ENCODE peak calls at places on chromosomes 4 and X, in ten cellular contexts. One of them, this sample, is unnamed.

GRCh38 chr4:16264798-16265197 is 38.5 kb upstream of the TAPT1 start:
- DNase-seq in cardiac fibroblast: peak
- DNase-seq in A673: peak
- DNase-seq in bronchial epithelial cell: peak
- DNase-seq in astrocyte of the spinal cord: peak
- DNase-seq in dorsolateral prefrontal cortex: no peak
- DNase-seq in stomach: no peak
- DNase-seq in neural progenitor cell: peak
- DNase-seq in coronary artery: no peak
- DNase-seq in thyroid gland: no peak
- DNase-seq in this sample: peak

GRCh38 chr4:80207172-80207583 is 9.9 kb downstream of the PRDM8 start:
- DNase-seq in cardiac fibroblast: no peak
- DNase-seq in A673: no peak
- DNase-seq in bronchial epithelial cell: no peak
- DNase-seq in astrocyte of the spinal cord: no peak
- DNase-seq in dorsolateral prefrontal cortex: no peak
- DNase-seq in stomach: no peak
- DNase-seq in neural progenitor cell: peak
- DNase-seq in coronary artery: no peak
- DNase-seq in thyroid gland: no peak
- DNase-seq in this sample: no peak

GRCh38 chrX:142804085-142804484 is 221.6 kb upstream of the SPANXN4 start:
- DNase-seq in cardiac fibroblast: peak
- DNase-seq in A673: peak
- DNase-seq in bronchial epithelial cell: no peak
- DNase-seq in astrocyte of the spinal cord: no peak
- DNase-seq in dorsolateral prefrontal cortex: no peak
- DNase-seq in stomach: no peak
- DNase-seq in neural progenitor cell: peak
- DNase-seq in coronary artery: no peak
- DNase-seq in thyroid gland: no peak
- DNase-seq in this sample: no peak

GRCh38 chr4:73691759-73692158 is 48.6 kb upstream of the CXCL8 start:
- DNase-seq in cardiac fibroblast: no peak
- DNase-seq in A673: no peak
- DNase-seq in bronchial epithelial cell: no peak
- DNase-seq in astrocyte of the spinal cord: no peak
- DNase-seq in dorsolateral prefrontal cortex: no peak
- DNase-seq in stomach: no peak
- DNase-seq in neural progenitor cell: no peak
- DNase-seq in coronary artery: no peak
- DNase-seq in thyroid gland: no peak
- DNase-seq in this sample: no peak

GRCh38 chr4:15976456-15977096 is 13.6 kb upstream of the FGFBP2 start:
- DNase-seq in cardiac fibroblast: no peak
- DNase-seq in A673: peak
- DNase-seq in bronchial epithelial cell: no peak
- DNase-seq in astrocyte of the spinal cord: no peak
- DNase-seq in dorsolateral prefrontal cortex: no peak
- DNase-seq in stomach: no peak
- DNase-seq in neural progenitor cell: peak
- DNase-seq in coronary artery: no peak
- DNase-seq in thyroid gland: no peak
- DNase-seq in this sample: no peak

GRCh38 chr4:157225096-157225495 is 4.6 kb downstream of the GRIA2 start:
- DNase-seq in cardiac fibroblast: no peak
- DNase-seq in A673: no peak
- DNase-seq in bronchial epithelial cell: no peak
- DNase-seq in astrocyte of the spinal cord: no peak
- DNase-seq in dorsolateral prefrontal cortex: no peak
- DNase-seq in stomach: no peak
- DNase-seq in neural progenitor cell: no peak
- DNase-seq in coronary artery: no peak
- DNase-seq in thyroid gland: no peak
- DNase-seq in this sample: no peak

GRCh38 chrX:44234116-44234515 is 109.4 kb downstream of the EFHC2 start:
- DNase-seq in cardiac fibroblast: no peak
- DNase-seq in A673: no peak
- DNase-seq in bronchial epithelial cell: peak
- DNase-seq in astrocyte of the spinal cord: no peak
- DNase-seq in dorsolateral prefrontal cortex: no peak
- DNase-seq in stomach: no peak
- DNase-seq in neural progenitor cell: no peak
- DNase-seq in coronary artery: no peak
- DNase-seq in thyroid gland: no peak
- DNase-seq in this sample: no peak

GRCh38 chr4:186554890-186555827 is at the start of gene MTNR1A:
- DNase-seq in cardiac fibroblast: peak
- DNase-seq in A673: peak
- DNase-seq in bronchial epithelial cell: no peak
- DNase-seq in astrocyte of the spinal cord: peak
- DNase-seq in dorsolateral prefrontal cortex: no peak
- DNase-seq in stomach: no peak
- DNase-seq in neural progenitor cell: peak
- DNase-seq in coronary artery: no peak
- DNase-seq in thyroid gland: no peak
- DNase-seq in this sample: no peak

GRCh38 chr4:8368061-8368481 is 72.5 kb downstream of the ACOX3 start:
- DNase-seq in cardiac fibroblast: no peak
- DNase-seq in A673: no peak
- DNase-seq in bronchial epithelial cell: no peak
- DNase-seq in astrocyte of the spinal cord: no peak
- DNase-seq in dorsolateral prefrontal cortex: no peak
- DNase-seq in stomach: no peak
- DNase-seq in neural progenitor cell: no peak
- DNase-seq in coronary artery: no peak
- DNase-seq in thyroid gland: peak
- DNase-seq in this sample: no peak

GRCh38 chr4:68736813-68737212 is 66.4 kb upstream of the UGT2B15 start:
- DNase-seq in cardiac fibroblast: no peak
- DNase-seq in A673: no peak
- DNase-seq in bronchial epithelial cell: no peak
- DNase-seq in astrocyte of the spinal cord: no peak
- DNase-seq in dorsolateral prefrontal cortex: no peak
- DNase-seq in stomach: no peak
- DNase-seq in neural progenitor cell: no peak
- DNase-seq in coronary artery: no peak
- DNase-seq in thyroid gland: no peak
- DNase-seq in this sample: no peak

GRCh38 chr4:47221721-47222120 is 190.4 kb downstream of the GABRB1 start:
- DNase-seq in cardiac fibroblast: peak
- DNase-seq in A673: no peak
- DNase-seq in bronchial epithelial cell: peak
- DNase-seq in astrocyte of the spinal cord: peak
- DNase-seq in dorsolateral prefrontal cortex: no peak
- DNase-seq in stomach: no peak
- DNase-seq in neural progenitor cell: no peak
- DNase-seq in coronary artery: no peak
- DNase-seq in thyroid gland: no peak
- DNase-seq in this sample: peak

GRCh38 chrX:109830704-109831206 is 97.7 kb upstream of the ACSL4 start:
- DNase-seq in cardiac fibroblast: peak
- DNase-seq in A673: no peak
- DNase-seq in bronchial epithelial cell: peak
- DNase-seq in astrocyte of the spinal cord: peak
- DNase-seq in dorsolateral prefrontal cortex: no peak
- DNase-seq in stomach: no peak
- DNase-seq in neural progenitor cell: no peak
- DNase-seq in coronary artery: no peak
- DNase-seq in thyroid gland: no peak
- DNase-seq in this sample: peak

GRCh38 chrX:68989865-68990606 is 161.2 kb downstream of the EFNB1 start:
- DNase-seq in cardiac fibroblast: peak
- DNase-seq in A673: no peak
- DNase-seq in bronchial epithelial cell: no peak
- DNase-seq in astrocyte of the spinal cord: peak
- DNase-seq in dorsolateral prefrontal cortex: no peak
- DNase-seq in stomach: peak
- DNase-seq in neural progenitor cell: peak
- DNase-seq in coronary artery: no peak
- DNase-seq in thyroid gland: peak
- DNase-seq in this sample: peak

GRCh38 chr4:151238477-151238876 is 38.5 kb upstream of the PRSS48 start:
- DNase-seq in cardiac fibroblast: peak
- DNase-seq in A673: no peak
- DNase-seq in bronchial epithelial cell: no peak
- DNase-seq in astrocyte of the spinal cord: peak
- DNase-seq in dorsolateral prefrontal cortex: no peak
- DNase-seq in stomach: no peak
- DNase-seq in neural progenitor cell: no peak
- DNase-seq in coronary artery: no peak
- DNase-seq in thyroid gland: peak
- DNase-seq in this sample: peak

GRCh38 chr4:6532658-6533057 is 42.3 kb upstream of the MAN2B2 start:
- DNase-seq in cardiac fibroblast: no peak
- DNase-seq in A673: no peak
- DNase-seq in bronchial epithelial cell: no peak
- DNase-seq in astrocyte of the spinal cord: no peak
- DNase-seq in dorsolateral prefrontal cortex: no peak
- DNase-seq in stomach: no peak
- DNase-seq in neural progenitor cell: no peak
- DNase-seq in coronary artery: no peak
- DNase-seq in thyroid gland: no peak
- DNase-seq in this sample: no peak

GRCh38 chr4:159455675-159456235 is 352.9 kb downstream of the RAPGEF2 start:
- DNase-seq in cardiac fibroblast: peak
- DNase-seq in A673: peak
- DNase-seq in bronchial epithelial cell: peak
- DNase-seq in astrocyte of the spinal cord: peak
- DNase-seq in dorsolateral prefrontal cortex: no peak
- DNase-seq in stomach: no peak
- DNase-seq in neural progenitor cell: peak
- DNase-seq in coronary artery: no peak
- DNase-seq in thyroid gland: peak
- DNase-seq in this sample: no peak
- H3K4me3 ChIP-seq in cardiac fibroblast: no peak
- H3K4me3 ChIP-seq in A673: no peak
- H3K4me3 ChIP-seq in bronchial epithelial cell: no peak
- H3K4me3 ChIP-seq in astrocyte of the spinal cord: no peak
- H3K4me3 ChIP-seq in dorsolateral prefrontal cortex: no peak
- H3K4me3 ChIP-seq in stomach: no peak
- H3K4me3 ChIP-seq in neural progenitor cell: no peak
- H3K4me3 ChIP-seq in coronary artery: no peak
- H3K4me3 ChIP-seq in thyroid gland: no peak
- H3K4me3 ChIP-seq in this sample: no peak

GRCh38 chrX:13899607-13900006 is 82.7 kb upstream of the GPM6B start:
- DNase-seq in cardiac fibroblast: peak
- DNase-seq in A673: peak
- DNase-seq in bronchial epithelial cell: peak
- DNase-seq in astrocyte of the spinal cord: peak
- DNase-seq in dorsolateral prefrontal cortex: no peak
- DNase-seq in stomach: no peak
- DNase-seq in neural progenitor cell: no peak
- DNase-seq in coronary artery: no peak
- DNase-seq in thyroid gland: peak
- DNase-seq in this sample: peak

GRCh38 chrX:13898603-13899002 is 81.7 kb upstream of the GPM6B start:
- DNase-seq in cardiac fibroblast: peak
- DNase-seq in A673: no peak
- DNase-seq in bronchial epithelial cell: peak
- DNase-seq in astrocyte of the spinal cord: no peak
- DNase-seq in dorsolateral prefrontal cortex: no peak
- DNase-seq in stomach: no peak
- DNase-seq in neural progenitor cell: no peak
- DNase-seq in coronary artery: no peak
- DNase-seq in thyroid gland: no peak
- DNase-seq in this sample: no peak

GRCh38 chrX:13897571-13897970 is 80.7 kb upstream of the GPM6B start:
- DNase-seq in cardiac fibroblast: peak
- DNase-seq in A673: no peak
- DNase-seq in bronchial epithelial cell: no peak
- DNase-seq in astrocyte of the spinal cord: no peak
- DNase-seq in dorsolateral prefrontal cortex: no peak
- DNase-seq in stomach: no peak
- DNase-seq in neural progenitor cell: no peak
- DNase-seq in coronary artery: no peak
- DNase-seq in thyroid gland: no peak
- DNase-seq in this sample: no peak

GRCh38 chrX:13900351-13900750 is 83.5 kb upstream of the GPM6B start:
- DNase-seq in cardiac fibroblast: no peak
- DNase-seq in A673: no peak
- DNase-seq in bronchial epithelial cell: no peak
- DNase-seq in astrocyte of the spinal cord: no peak
- DNase-seq in dorsolateral prefrontal cortex: no peak
- DNase-seq in stomach: no peak
- DNase-seq in neural progenitor cell: no peak
- DNase-seq in coronary artery: no peak
- DNase-seq in thyroid gland: no peak
- DNase-seq in this sample: no peak

GRCh38 chrX:13898084-13898483 is 81.2 kb upstream of the GPM6B start:
- DNase-seq in cardiac fibroblast: peak
- DNase-seq in A673: peak
- DNase-seq in bronchial epithelial cell: no peak
- DNase-seq in astrocyte of the spinal cord: no peak
- DNase-seq in dorsolateral prefrontal cortex: no peak
- DNase-seq in stomach: no peak
- DNase-seq in neural progenitor cell: peak
- DNase-seq in coronary artery: no peak
- DNase-seq in thyroid gland: no peak
- DNase-seq in this sample: no peak
- TF ChIP-seq CTCF in cardiac fibroblast: peak
- TF ChIP-seq CTCF in A673: peak
- TF ChIP-seq CTCF in bronchial epithelial cell: peak
- TF ChIP-seq CTCF in astrocyte of the spinal cord: no peak
- TF ChIP-seq CTCF in dorsolateral prefrontal cortex: peak
- TF ChIP-seq CTCF in stomach: no peak
- TF ChIP-seq CTCF in neural progenitor cell: peak
- TF ChIP-seq CTCF in coronary artery: no peak
- TF ChIP-seq CTCF in thyroid gland: no peak
- TF ChIP-seq CTCF in this sample: peak

GRCh38 chr4:162706051-162706450 is 460.6 kb downstream of the NAF1 start:
- DNase-seq in cardiac fibroblast: no peak
- DNase-seq in A673: no peak
- DNase-seq in bronchial epithelial cell: no peak
- DNase-seq in astrocyte of the spinal cord: no peak
- DNase-seq in dorsolateral prefrontal cortex: no peak
- DNase-seq in stomach: no peak
- DNase-seq in neural progenitor cell: no peak
- DNase-seq in coronary artery: no peak
- DNase-seq in thyroid gland: no peak
- DNase-seq in this sample: no peak
- H3K4me3 ChIP-seq in cardiac fibroblast: no peak
- H3K4me3 ChIP-seq in A673: no peak
- H3K4me3 ChIP-seq in bronchial epithelial cell: no peak
- H3K4me3 ChIP-seq in astrocyte of the spinal cord: no peak
- H3K4me3 ChIP-seq in dorsolateral prefrontal cortex: no peak
- H3K4me3 ChIP-seq in stomach: no peak
- H3K4me3 ChIP-seq in neural progenitor cell: no peak
- H3K4me3 ChIP-seq in coronary artery: no peak
- H3K4me3 ChIP-seq in thyroid gland: no peak
- H3K4me3 ChIP-seq in this sample: no peak

DNA sequence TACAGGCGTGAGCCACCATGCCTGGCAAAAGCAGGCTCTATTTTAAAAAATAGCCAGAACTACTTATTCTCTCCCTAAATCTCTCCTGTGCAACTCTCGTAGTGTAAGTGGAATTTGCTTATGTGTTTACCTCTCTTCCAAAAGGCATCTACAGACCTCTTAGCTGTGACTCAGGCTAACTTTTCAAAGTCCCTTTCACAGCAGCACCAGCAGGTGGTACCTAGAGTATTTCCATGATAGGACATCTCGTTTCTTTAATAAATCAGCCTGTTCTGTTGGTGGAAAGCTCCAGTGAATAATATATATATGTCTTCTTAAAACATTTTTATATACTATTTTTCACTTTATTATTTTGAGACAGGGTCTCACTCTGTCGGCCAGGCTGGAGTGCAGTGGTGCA is 89.0 kb downstream of the NSUN7 start:
- DNase-seq in cardiac fibroblast: peak
- DNase-seq in A673: no peak
- DNase-seq in bronchial epithelial cell: no peak
- DNase-seq in astrocyte of the spinal cord: no peak
- DNase-seq in dorsolateral prefrontal cortex: no peak
- DNase-seq in stomach: no peak
- DNase-seq in neural progenitor cell: no peak
- DNase-seq in coronary artery: no peak
- DNase-seq in thyroid gland: no peak
- DNase-seq in this sample: no peak
- TF ChIP-seq CTCF in cardiac fibroblast: peak
- TF ChIP-seq CTCF in A673: no peak
- TF ChIP-seq CTCF in bronchial epithelial cell: no peak
- TF ChIP-seq CTCF in astrocyte of the spinal cord: peak
- TF ChIP-seq CTCF in dorsolateral prefrontal cortex: no peak
- TF ChIP-seq CTCF in stomach: no peak
- TF ChIP-seq CTCF in neural progenitor cell: no peak
- TF ChIP-seq CTCF in coronary artery: no peak
- TF ChIP-seq CTCF in thyroid gland: no peak
- TF ChIP-seq CTCF in this sample: peak